ENCODE peak calls at places on chromosomes 3 and 15, in eight cellular contexts. Z, I, L, K, T, F, U and C are unnamed samples.
A peak's percentile ranks its signal among the peaks of the same experiment; 100 is the strongest.

GRCh38 chr15:95086543-95087252 is 855.3 kb downstream of the MCTP2 start:
- DNase-seq in Z (peak; percentile 91), I (no peak), L (no peak), K (no peak), T (no peak), F (no peak), U (no peak), C (peak; percentile 69)

GRCh38 chr15:95734422-95735316 is 595.8 kb upstream of the NR2F2 start:
- DNase-seq in Z (peak; percentile 32), I (no peak), L (no peak), K (no peak), T (no peak), F (no peak), U (no peak), C (peak; percentile 36)

GRCh38 chr3:21826416-21826815 is 75.4 kb upstream of the ZNF385D start:
- DNase-seq in Z (no peak), I (no peak), L (no peak), K (no peak), T (no peak), F (no peak), U (no peak), C (peak; percentile 13)

GRCh38 chr3:127387556-127388153 is 99.8 kb upstream of the PRR20G start:
- DNase-seq in Z (no peak), I (no peak), L (peak; percentile 51), K (peak; percentile 34), T (no peak), F (no peak), U (no peak), C (no peak)

GRCh38 chr3:135192929-135193328 is 397.9 kb downstream of the EPHB1 start:
- DNase-seq in Z (no peak), I (no peak), L (no peak), K (no peak), T (peak; percentile 27), F (no peak), U (no peak), C (no peak)

GRCh38 chr3:52998781-52999509 is 46.9 kb downstream of the SFMBT1 start:
- DNase-seq in Z (no peak), I (no peak), L (peak; percentile 66), K (no peak), T (no peak), F (no peak), U (no peak), C (no peak)

GRCh38 chr3:170780955-170781354 is 89.0 kb downstream of the RPL22L1 start:
- DNase-seq in Z (peak; percentile 18), I (no peak), L (no peak), K (no peak), T (no peak), F (no peak), U (no peak), C (no peak)

GRCh38 chr3:154430014-154430413 is at the start of gene GPR149:
- DNase-seq in Z (no peak), I (peak; percentile 79), L (no peak), K (peak; percentile 74), T (no peak), F (no peak), U (peak; percentile 42), C (no peak)

GRCh38 chr3:71998995-71999673 is 214.2 kb upstream of the PROK2 start:
- DNase-seq in Z (peak; percentile 87), I (no peak), L (no peak), K (no peak), T (no peak), F (no peak), U (no peak), C (peak; percentile 57)

GRCh38 chr15:81567924-81568323 is 193.9 kb upstream of the TMC3 start:
- DNase-seq in Z (no peak), I (no peak), L (no peak), K (no peak), T (no peak), F (no peak), U (no peak), C (no peak)

GRCh38 chr3:134646086-134646485 is 4.7 kb downstream of the KY start:
- DNase-seq in Z (no peak), I (no peak), L (no peak), K (peak; percentile 19), T (no peak), F (peak; percentile 28), U (no peak), C (no peak)

GRCh38 chr15:72285927-72286516 is 13.7 kb upstream of the PARP6 start:
- DNase-seq in Z (peak; percentile 34), I (peak; percentile 58), L (peak; percentile 82), K (peak; percentile 87), T (peak; percentile 77), F (no peak), U (peak; percentile 62), C (no peak)

GRCh38 chr3:16377196-16377595 is 112.2 kb downstream of the OXNAD1 start:
- DNase-seq in Z (no peak), I (no peak), L (no peak), K (no peak), T (no peak), F (no peak), U (no peak), C (no peak)

GRCh38 chr3:142998439-142998838 is 2.9 kb upstream of the U2SURP start:
- DNase-seq in Z (peak; percentile 59), I (no peak), L (no peak), K (no peak), T (no peak), F (no peak), U (no peak), C (no peak)

GRCh38 chr15:42319206-42319605 is 40.1 kb upstream of the CAPN3 start:
- DNase-seq in Z (no peak), I (no peak), L (no peak), K (no peak), T (no peak), F (no peak), U (no peak), C (no peak)

GRCh38 chr3:31002730-31003129 is 108.3 kb upstream of the GADL1 start:
- DNase-seq in Z (no peak), I (no peak), L (no peak), K (no peak), T (no peak), F (no peak), U (no peak), C (no peak)

GRCh38 chr3:98798820-98799219 is 35.7 kb downstream of the ST3GAL6 start:
- DNase-seq in Z (no peak), I (no peak), L (no peak), K (no peak), T (no peak), F (no peak), U (no peak), C (no peak)
- TF ChIP-seq CTCF in Z (no peak), I (no peak), L (no peak), K (no peak), T (no peak), F (no peak), U (no peak), C (no peak)

GRCh38 chr3:123008808-123009207 is 18.8 kb downstream of the SEMA5B start:
- DNase-seq in Z (no peak), I (no peak), L (no peak), K (no peak), T (no peak), F (no peak), U (no peak), C (no peak)
- H3K27me3 ChIP-seq in Z (peaks cover 46% of the 10 kb centered on the region), I (no peaks in the 10 kb centered on the region), L (no peaks in the 10 kb centered on the region), K (no peaks in the 10 kb centered on the region), T (no peaks in the 10 kb centered on the region), F (no peaks in the 10 kb centered on the region), U (no peaks in the 10 kb centered on the region), C (peaks cover 13% of the 10 kb centered on the region)

GRCh38 chr15:45378913-45379262 is 544 bp upstream of the GATM start:
- DNase-seq in Z (no peak), I (no peak), L (no peak), K (no peak), T (no peak), F (no peak), U (peak; percentile 10), C (no peak)

GRCh38 chr15:45377630-45378148 is 655 bp downstream of the GATM start:
- DNase-seq in Z (no peak), I (peak; percentile 16), L (peak; percentile 65), K (peak; percentile 62), T (peak; percentile 45), F (peak; percentile 63), U (peak; percentile 64), C (no peak)

GRCh38 chr15:45376967-45377629 is 1.2 kb downstream of the GATM start:
- DNase-seq in Z (no peak), I (no peak), L (no peak), K (no peak), T (no peak), F (no peak), U (no peak), C (no peak)

GRCh38 chr15:45376300-45376928 is 1.9 kb downstream of the GATM start:
- DNase-seq in Z (no peak), I (no peak), L (no peak), K (peak; percentile 66), T (no peak), F (no peak), U (no peak), C (no peak)

GRCh38 chr15:45378149-45378912 is at the start of gene GATM:
- DNase-seq in Z (peak; percentile 78), I (peak; percentile 82), L (peak; percentile 83), K (peak; percentile 91), T (peak; percentile 82), F (peak; percentile 82), U (peak; percentile 84), C (peak; percentile 70)
- TF ChIP-seq CTCF in Z (peak; percentile 58), I (peak; percentile 59), L (peak; percentile 47), K (peak; percentile 69), T (no peak), F (no peak), U (peak; percentile 60), C (peak; percentile 70)

GRCh38 chr3:45873638-45874037 is 12.7 kb upstream of the CCR9 start:
- DNase-seq in Z (no peak), I (peak; percentile 11), L (no peak), K (no peak), T (no peak), F (no peak), U (no peak), C (no peak)
- H3K27me3 ChIP-seq in Z (peaks cover 14% of the 10 kb centered on the region), I (no peaks in the 10 kb centered on the region), L (no peaks in the 10 kb centered on the region), K (peaks cover 20% of the 10 kb centered on the region), T (no peaks in the 10 kb centered on the region), F (no peaks in the 10 kb centered on the region), U (no peaks in the 10 kb centered on the region), C (peaks cover 2% of the 10 kb centered on the region)

GRCh38 chr15:82808634-82809041 is 790 bp upstream of the WHAMM start:
- DNase-seq in Z (no peak), I (peak; percentile 21), L (no peak), K (no peak), T (no peak), F (no peak), U (no peak), C (no peak)

GRCh38 chr15:82810863-82811421 is 1.5 kb downstream of the WHAMM start:
- DNase-seq in Z (no peak), I (no peak), L (no peak), K (no peak), T (no peak), F (no peak), U (no peak), C (no peak)

GRCh38 chr15:82807920-82808633 is 1.4 kb upstream of the WHAMM start:
- DNase-seq in Z (no peak), I (no peak), L (no peak), K (no peak), T (no peak), F (no peak), U (no peak), C (no peak)

GRCh38 chr15:82810061-82810862 is 834 bp downstream of the WHAMM start:
- DNase-seq in Z (peak; percentile 69), I (peak; percentile 30), L (peak; percentile 76), K (peak; percentile 78), T (peak; percentile 40), F (no peak), U (peak; percentile 72), C (no peak)

GRCh38 chr15:82809308-82810060 is at the start of gene WHAMM:
- DNase-seq in Z (peak; percentile 98), I (peak; percentile 98), L (peak; percentile 99), K (peak; percentile 98), T (peak; percentile 100), F (peak; percentile 100), U (peak; percentile 98), C (peak; percentile 98)
- TF ChIP-seq CTCF in Z (no peak), I (no peak), L (no peak), K (peak; percentile 48), T (no peak), F (no peak), U (no peak), C (no peak)